ENCODE peak calls at places on chromosome 13, in seven cellular contexts. C, L, G, V, A, H and M are unnamed samples.

GRCh38 chr13:60562081-60562764 is 165.2 kb downstream of the TDRD3 start:
- DNase-seq in C (no peak), L (no peak), G (no peak), V (no peak), A (no peak), H (peak), M (no peak)

GRCh38 chr13:27770809-27771208 is 21.5 kb upstream of the GSX1 start:
- DNase-seq in C (peak), L (no peak), G (no peak), V (no peak), A (peak), H (no peak), M (peak)

GRCh38 chr13:84080748-84081530 is 198.7 kb upstream of the SLITRK1 start:
- DNase-seq in C (no peak), L (no peak), G (no peak), V (no peak), A (no peak), H (no peak), M (no peak)

GRCh38 chr13:27960362-27961226 is 8.5 kb downstream of the CDX2 start:
- DNase-seq in C (no peak), L (no peak), G (no peak), V (no peak), A (peak), H (peak), M (peak)

GRCh38 chr13:103883152-103883551 is 816.9 kb upstream of the SLC10A2 start:
- DNase-seq in C (no peak), L (no peak), G (peak), V (peak), A (peak), H (peak), M (peak)

GRCh38 chr13:39105110-39105509 is 66.9 kb downstream of the NHLRC3 start:
- DNase-seq in C (no peak), L (no peak), G (no peak), V (no peak), A (peak), H (no peak), M (no peak)

GRCh38 chr13:89733686-89734085 is 1613.8 kb upstream of the MIR17HG start:
- DNase-seq in C (no peak), L (no peak), G (no peak), V (no peak), A (no peak), H (no peak), M (no peak)

GRCh38 chr13:33227927-33228644 is 57.5 kb downstream of the STARD13 start:
- DNase-seq in C (no peak), L (no peak), G (no peak), V (no peak), A (no peak), H (peak), M (no peak)

GRCh38 chr13:45718063-45718462 is 15.9 kb downstream of the CBY2 start:
- DNase-seq in C (no peak), L (no peak), G (no peak), V (peak), A (peak), H (no peak), M (no peak)

GRCh38 chr13:37666036-37666435 is 67.5 kb upstream of the POSTN start:
- DNase-seq in C (no peak), L (no peak), G (no peak), V (no peak), A (peak), H (peak), M (no peak)

GRCh38 chr13:52127378-52127777 is 1.5 kb downstream of the NEK5 start:
- DNase-seq in C (no peak), L (no peak), G (no peak), V (peak), A (no peak), H (no peak), M (no peak)

GRCh38 chr13:33678906-33679657 is 138.9 kb upstream of the RFC3 start:
- DNase-seq in C (peak), L (peak), G (peak), V (peak), A (no peak), H (peak), M (peak)

GRCh38 chr13:35961461-35962220 is 169.5 kb downstream of the DCLK1 start:
- DNase-seq in C (no peak), L (no peak), G (no peak), V (no peak), A (peak), H (no peak), M (no peak)

GRCh38 chr13:38577048-38577447 is 109.8 kb upstream of the FREM2 start:
- DNase-seq in C (no peak), L (no peak), G (no peak), V (no peak), A (peak), H (peak), M (no peak)

GRCh38 chr13:69882451-69882850 is 225.2 kb upstream of the ATXN8OS start:
- DNase-seq in C (no peak), L (no peak), G (no peak), V (no peak), A (no peak), H (no peak), M (no peak)

GRCh38 chr13:46577656-46578589 is 25.0 kb downstream of the LRCH1 start:
- DNase-seq in C (no peak), L (no peak), G (no peak), V (peak), A (no peak), H (peak), M (no peak)

GRCh38 chr13:29969286-29969685 is 118.9 kb upstream of the UBL3 start:
- DNase-seq in C (no peak), L (no peak), G (no peak), V (peak), A (no peak), H (no peak), M (no peak)

GRCh38 chr13:70385852-70386251 is 277.6 kb upstream of the KLHL1 start:
- DNase-seq in C (no peak), L (peak), G (no peak), V (no peak), A (no peak), H (no peak), M (no peak)

GRCh38 chr13:82654851-82655517 is 1227.3 kb downstream of the SLITRK1 start:
- DNase-seq in C (no peak), L (peak), G (peak), V (peak), A (no peak), H (no peak), M (no peak)

GRCh38 chr13:67619987-67620386 is 389.9 kb upstream of the PCDH9 start:
- DNase-seq in C (no peak), L (no peak), G (no peak), V (peak), A (peak), H (peak), M (no peak)

GRCh38 chr13:80273717-80274116 is 67.2 kb downstream of the SPRY2 start:
- DNase-seq in C (no peak), L (no peak), G (no peak), V (no peak), A (no peak), H (no peak), M (no peak)

GRCh38 chr13:80274643-80275042 is 66.3 kb downstream of the SPRY2 start:
- DNase-seq in C (no peak), L (no peak), G (no peak), V (no peak), A (no peak), H (no peak), M (no peak)

GRCh38 chr13:80278706-80279105 is 62.2 kb downstream of the SPRY2 start:
- DNase-seq in C (no peak), L (no peak), G (no peak), V (no peak), A (no peak), H (no peak), M (no peak)

GRCh38 chr13:80276371-80277289 is 64.3 kb downstream of the SPRY2 start:
- DNase-seq in C (no peak), L (no peak), G (no peak), V (peak), A (peak), H (no peak), M (no peak)
- H3K27ac ChIP-seq in C (no peak), L (no peak), G (no peak), V (peak), A (peak), H (peak), M (no peak)

GRCh38 chr13:107827840-107828549 is 387.3 kb downstream of the LIG4 start:
- DNase-seq in C (no peak), L (no peak), G (no peak), V (no peak), A (no peak), H (no peak), M (peak)

GRCh38 chr13:107835339-107836018 is 379.9 kb downstream of the LIG4 start:
- DNase-seq in C (no peak), L (no peak), G (no peak), V (peak), A (peak), H (peak), M (no peak)

GRCh38 chr13:107834268-107834667 is 381.1 kb downstream of the LIG4 start:
- DNase-seq in C (no peak), L (no peak), G (no peak), V (peak), A (no peak), H (no peak), M (no peak)

GRCh38 chr13:107834717-107835116 is 380.6 kb downstream of the LIG4 start:
- DNase-seq in C (no peak), L (no peak), G (no peak), V (peak), A (no peak), H (peak), M (no peak)

GRCh38 chr13:107832521-107833095 is 382.7 kb downstream of the LIG4 start:
- DNase-seq in C (no peak), L (no peak), G (no peak), V (no peak), A (no peak), H (no peak), M (no peak)
- H3K27ac ChIP-seq in C (no peak), L (no peak), G (no peak), V (no peak), A (no peak), H (no peak), M (no peak)

GRCh38 chr13:97316390-97316789 is 94.3 kb downstream of the MBNL2 start:
- DNase-seq in C (no peak), L (no peak), G (no peak), V (no peak), A (no peak), H (no peak), M (no peak)

GRCh38 chr13:97321101-97321500 is 99.0 kb downstream of the MBNL2 start:
- DNase-seq in C (no peak), L (no peak), G (no peak), V (no peak), A (peak), H (no peak), M (no peak)

GRCh38 chr13:97319088-97319487 is 97.0 kb downstream of the MBNL2 start:
- DNase-seq in C (no peak), L (no peak), G (no peak), V (no peak), A (no peak), H (peak), M (no peak)

GRCh38 chr13:97317933-97318332 is 95.8 kb downstream of the MBNL2 start:
- DNase-seq in C (no peak), L (no peak), G (no peak), V (no peak), A (no peak), H (no peak), M (no peak)

GRCh38 chr13:97318532-97318931 is 96.4 kb downstream of the MBNL2 start:
- DNase-seq in C (no peak), L (no peak), G (no peak), V (no peak), A (no peak), H (peak), M (no peak)
- H3K27ac ChIP-seq in C (no peak), L (no peak), G (peak), V (no peak), A (no peak), H (no peak), M (no peak)

DNA sequence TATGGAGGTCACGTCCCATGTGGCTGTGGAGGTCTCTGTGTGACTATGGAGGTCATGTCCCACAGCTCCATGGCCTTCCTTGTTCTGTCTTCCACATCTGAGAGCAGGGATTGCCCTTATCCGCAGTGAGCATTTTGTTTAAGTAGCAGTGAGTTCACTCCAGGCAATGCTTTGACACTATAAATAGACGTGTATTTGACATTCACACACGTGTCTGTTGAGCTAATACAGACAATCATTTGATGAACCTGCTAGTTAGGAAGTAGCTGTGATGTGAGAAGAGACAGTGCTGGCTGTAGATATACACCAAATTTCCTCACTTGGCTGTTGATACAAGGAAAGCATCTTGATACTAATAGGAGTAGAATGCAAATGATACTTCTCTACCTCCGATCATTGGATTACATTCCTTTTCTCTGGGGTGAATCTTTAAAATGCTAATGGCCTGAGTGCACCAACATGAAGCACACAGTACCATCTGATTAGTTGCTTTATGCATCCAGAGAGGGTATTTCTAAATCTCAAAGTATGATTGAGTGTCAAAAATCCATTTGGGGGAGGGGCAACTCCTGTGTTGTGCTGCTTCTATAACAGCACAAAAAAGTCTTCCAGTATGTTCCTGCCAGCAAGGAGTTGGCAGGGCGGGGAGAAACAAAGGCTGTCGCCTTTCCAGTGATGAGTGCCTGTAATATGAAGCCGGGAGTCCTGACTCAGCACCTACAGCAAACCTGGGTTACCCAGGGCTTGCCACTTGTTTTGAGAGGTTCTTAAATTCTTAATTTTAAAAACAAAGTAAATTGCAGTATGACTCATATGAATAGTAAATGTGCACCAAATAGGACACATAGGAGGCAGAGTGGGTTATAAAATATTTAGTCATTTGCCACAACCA is 7.0 kb downstream of the CUL4A start:
- DNase-seq in C (no peak), L (no peak), G (peak), V (peak), A (peak), H (peak), M (peak)
- H3K27ac ChIP-seq in C (no peak), L (no peak), G (peak), V (peak), A (peak), H (peak), M (no peak)

GRCh38 chr13:95603887-95604533 is 40.5 kb downstream of the DZIP1 start:
- DNase-seq in C (no peak), L (no peak), G (no peak), V (peak), A (no peak), H (no peak), M (peak)
- H3K27ac ChIP-seq in C (no peak), L (no peak), G (no peak), V (peak), A (no peak), H (peak), M (peak)

DNA sequence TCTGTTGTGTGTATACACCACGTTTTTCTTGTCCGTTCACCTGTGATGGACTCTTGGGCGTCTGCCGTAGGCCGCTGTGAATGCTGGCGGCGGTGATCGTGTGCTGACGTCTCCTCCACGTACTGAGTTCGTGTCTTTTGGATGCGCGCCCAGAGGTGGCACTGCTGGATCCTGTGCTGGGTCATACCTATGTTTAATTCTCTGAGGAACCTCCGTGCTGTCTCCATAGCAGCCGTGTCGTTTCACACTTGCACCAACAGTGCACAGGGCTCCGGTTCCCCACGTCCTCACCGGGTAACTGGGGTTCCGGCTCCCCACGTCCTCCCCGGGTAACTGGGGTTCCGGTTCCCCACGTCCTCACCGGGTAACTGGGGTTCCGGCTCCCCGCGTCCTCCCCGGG is 56.2 kb downstream of the ATP11A start:
- DNase-seq in C (no peak), L (no peak), G (peak), V (no peak), A (no peak), H (no peak), M (no peak)
- H3K27ac ChIP-seq in C (no peak), L (no peak), G (peak), V (no peak), A (no peak), H (no peak), M (no peak)

GRCh38 chr13:109985871-109986270 is 199.5 kb upstream of the IRS2 start:
- DNase-seq in C (no peak), L (no peak), G (no peak), V (no peak), A (no peak), H (no peak), M (no peak)
- H3K27ac ChIP-seq in C (no peak), L (no peak), G (no peak), V (no peak), A (no peak), H (no peak), M (no peak)

GRCh38 chr13:100440756-100441421 is 147.7 kb downstream of the GGACT start:
- DNase-seq in C (no peak), L (no peak), G (no peak), V (peak), A (no peak), H (peak), M (no peak)
- H3K27ac ChIP-seq in C (no peak), L (no peak), G (no peak), V (peak), A (peak), H (peak), M (no peak)